ENCODE peak calls at places on chromosomes 16 and 17, in five cellular contexts. L is SK-N-SH, Y is neural progenitor cell, W is HCT116, N is OCI-LY7. U is an unnamed sample.

GRCh38 chr16:31118223-31119155 is 1.0 kb downstream of the KAT8 start:
- DNase-seq in L (no peak), Y (no peak), W (no peak), N (no peak), U (peak)

GRCh38 chr17:31560836-31561235 is 169.4 kb downstream of the RAB11FIP4 start:
- DNase-seq in L (no peak), Y (no peak), W (no peak), N (no peak), U (peak)

GRCh38 chr17:30323262-30323894 is 10.5 kb downstream of the TMIGD1 start:
- DNase-seq in L (no peak), Y (no peak), W (no peak), N (peak), U (no peak)

GRCh38 chr16:54245788-54246453 is 40.7 kb downstream of the IRX3 start:
- DNase-seq in L (no peak), Y (no peak), W (no peak), N (no peak), U (no peak)

GRCh38 chr16:67393111-67393789 is at the start of gene TPPP3:
- DNase-seq in L (peak), Y (peak), W (no peak), N (no peak), U (no peak)

GRCh38 chr16:30023586-30023985 is 588 bp downstream of the C16orf92 start:
- DNase-seq in L (no peak), Y (no peak), W (no peak), N (no peak), U (no peak)

GRCh38 chr17:28951991-28952975 is 965 bp upstream of the PHF12 start:
- DNase-seq in L (peak), Y (peak), W (peak), N (peak), U (peak)

GRCh38 chr16:64880994-64881393 is 240.9 kb downstream of the CDH11 start:
- DNase-seq in L (no peak), Y (no peak), W (no peak), N (no peak), U (no peak)

GRCh38 chr16:2177101-2177500 is 19.3 kb downstream of the CASKIN1 start:
- DNase-seq in L (no peak), Y (no peak), W (no peak), N (no peak), U (no peak)

GRCh38 chr16:9002042-9002441 is 38.3 kb upstream of the USP7 start:
- DNase-seq in L (no peak), Y (no peak), W (no peak), N (no peak), U (no peak)

GRCh38 chr16:22265351-22265750 is 31.9 kb upstream of the POLR3E start:
- DNase-seq in L (peak), Y (no peak), W (no peak), N (no peak), U (no peak)

GRCh38 chr17:82866521-82867214 is 26.8 kb upstream of the ZNF750 start:
- DNase-seq in L (peak), Y (peak), W (no peak), N (no peak), U (no peak)

GRCh38 chr16:69340095-69340644 is 598 bp downstream of the NIP7 start:
- DNase-seq in L (no peak), Y (peak), W (no peak), N (no peak), U (no peak)

GRCh38 chr16:81647527-81647926 is 131.6 kb upstream of the PLCG2 start:
- DNase-seq in L (no peak), Y (no peak), W (peak), N (no peak), U (peak)

GRCh38 chr17:27631409-27631755 is 394 bp downstream of the LGALS9 start:
- DNase-seq in L (no peak), Y (no peak), W (no peak), N (peak), U (no peak)

GRCh38 chr17:82932146-82933005 is 92.6 kb upstream of the ZNF750 start:
- DNase-seq in L (no peak), Y (no peak), W (no peak), N (no peak), U (peak)

GRCh38 chr16:79597775-79598174 is 2.8 kb downstream of the MAF start:
- DNase-seq in L (no peak), Y (no peak), W (no peak), N (no peak), U (no peak)

GRCh38 chr17:75406222-75406615 is 741 bp upstream of the GRB2 start:
- DNase-seq in L (peak), Y (peak), W (no peak), N (peak), U (peak)

GRCh38 chr17:37142294-37142944 is 193.7 kb downstream of the AATF start:
- DNase-seq in L (no peak), Y (no peak), W (no peak), N (no peak), U (no peak)

GRCh38 chr16:28609631-28610594 is at the start of gene SULT1A1:
- DNase-seq in L (peak), Y (no peak), W (no peak), N (no peak), U (no peak)

GRCh38 chr17:35651467-35651866 is 64.3 kb downstream of the AP2B1 start:
- DNase-seq in L (no peak), Y (no peak), W (no peak), N (no peak), U (no peak)

GRCh38 chr16:11546522-11547485 is 39.9 kb downstream of the LITAF start:
- DNase-seq in L (no peak), Y (no peak), W (no peak), N (no peak), U (peak)

GRCh38 chr17:48081858-48082257 is 19.4 kb downstream of the CBX1 start:
- DNase-seq in L (no peak), Y (no peak), W (no peak), N (no peak), U (no peak)

GRCh38 chr16:10517868-10518267 is 62.5 kb downstream of the EMP2 start:
- DNase-seq in L (no peak), Y (no peak), W (no peak), N (no peak), U (no peak)

GRCh38 chr17:18966831-18967624 is 15.1 kb downstream of the SLC5A10 start:
- DNase-seq in L (no peak), Y (peak), W (no peak), N (no peak), U (no peak)

GRCh38 chr16:2002406-2003230 is 7.0 kb downstream of the ZNF598 start:
- DNase-seq in L (no peak), Y (peak), W (no peak), N (no peak), U (no peak)

GRCh38 chr17:44197980-44198720 is 1.5 kb downstream of the ATXN7L3 start:
- DNase-seq in L (no peak), Y (peak), W (peak), N (peak), U (peak)

GRCh38 chr16:75341934-75342811 is 90.7 kb upstream of the BCAR1 start:
- DNase-seq in L (no peak), Y (no peak), W (no peak), N (no peak), U (peak)

GRCh38 chr16:78993342-78993741 is 607.2 kb downstream of the MAF start:
- DNase-seq in L (no peak), Y (no peak), W (no peak), N (no peak), U (no peak)

DNA sequence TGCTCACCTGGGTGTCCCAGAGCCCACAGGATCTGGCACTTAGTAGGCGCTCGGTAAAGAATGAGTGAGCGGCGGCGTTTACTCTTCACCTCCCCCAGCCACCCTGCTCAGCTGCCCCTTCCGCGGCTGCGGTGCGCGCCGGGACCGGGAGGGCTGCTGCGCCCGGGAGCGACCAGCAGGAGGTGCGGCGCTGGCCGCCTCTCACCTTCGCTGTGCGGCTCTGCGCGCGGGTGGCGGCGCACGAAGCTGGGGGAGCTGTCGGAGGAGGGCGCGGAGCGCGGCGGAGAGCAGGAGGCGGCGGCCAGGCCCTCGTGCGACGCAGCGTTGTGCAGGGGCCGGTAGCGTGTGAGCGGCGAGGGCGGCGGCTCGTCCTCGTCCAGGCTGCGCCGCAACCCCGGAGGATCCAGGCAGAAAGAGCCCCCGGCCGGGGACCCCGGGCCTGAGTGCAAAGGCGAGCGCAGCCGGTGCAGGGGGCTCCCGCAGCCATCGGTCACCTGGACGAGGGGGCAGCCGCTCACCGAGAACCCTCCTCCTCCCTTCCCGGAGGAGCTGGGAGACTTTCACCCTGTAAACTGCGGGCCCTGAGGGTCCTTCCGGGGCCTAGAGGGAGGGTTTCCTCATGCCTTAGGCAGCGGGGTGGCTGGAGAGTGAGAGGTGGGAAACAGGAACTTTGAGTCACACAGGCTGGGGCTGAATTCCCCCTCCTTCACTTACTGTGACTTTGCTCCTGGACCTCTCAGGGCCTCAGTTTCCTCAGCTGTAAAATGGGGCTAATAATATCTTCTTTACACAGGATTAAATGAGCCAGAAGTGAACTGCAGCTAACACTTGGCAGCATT is 12.5 kb downstream of the SAMD14 start:
- DNase-seq in L (no peak), Y (peak), W (peak), N (peak), U (peak)
- TF ChIP-seq EZH2phosphoT487 in L (no peak), Y (no peak), W (no peak), N (no peak), U (no peak)

GRCh38 chr17:69047368-69048263 is 13.1 kb downstream of the ABCA9 start:
- DNase-seq in L (no peak), Y (no peak), W (no peak), N (no peak), U (no peak)
- TF ChIP-seq EZH2phosphoT487 in L (no peak), Y (no peak), W (no peak), N (no peak), U (no peak)

DNA sequence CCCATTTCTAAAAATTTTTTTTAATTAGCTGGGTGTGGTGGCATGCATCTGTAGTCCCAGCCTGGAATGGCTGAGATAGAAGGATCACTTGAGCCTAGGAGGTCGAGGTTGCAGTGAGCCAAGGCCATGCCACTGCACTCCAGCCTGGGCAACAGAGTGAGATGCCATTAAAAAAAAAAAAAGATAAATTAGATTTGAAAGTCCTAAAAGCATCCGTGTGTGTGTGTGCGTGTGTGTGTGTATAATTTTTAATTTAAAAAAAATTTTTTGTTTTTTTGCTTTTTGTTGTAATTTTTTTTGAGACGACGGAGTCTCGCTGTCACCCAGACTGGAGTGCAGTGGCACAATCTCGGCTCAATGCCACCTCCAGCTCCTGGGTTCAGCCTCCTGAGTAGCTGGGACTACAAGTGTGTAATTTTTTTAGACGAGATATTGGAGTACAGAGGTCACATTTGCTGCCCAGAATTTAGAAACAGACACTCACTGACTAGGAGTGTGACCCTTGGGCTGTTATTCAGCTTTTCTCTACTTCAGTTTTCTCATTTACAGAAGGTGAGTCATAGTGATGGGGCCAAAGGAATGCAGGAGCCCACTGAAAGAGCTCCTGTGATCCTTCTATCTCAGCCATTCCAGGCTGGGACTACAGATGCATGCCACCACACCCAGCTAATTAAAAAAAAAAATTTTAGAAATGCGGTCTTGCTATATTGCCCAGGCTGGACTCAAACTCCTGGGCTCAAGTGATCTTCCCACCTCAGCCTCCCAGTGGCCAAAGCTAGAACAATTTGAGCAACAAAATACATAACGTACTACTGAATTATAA is 25.5 kb upstream of the TBX4 start:
- DNase-seq in L (no peak), Y (no peak), W (peak), N (no peak), U (peak)
- TF ChIP-seq EZH2phosphoT487 in L (no peak), Y (no peak), W (no peak), N (no peak), U (no peak)

DNA sequence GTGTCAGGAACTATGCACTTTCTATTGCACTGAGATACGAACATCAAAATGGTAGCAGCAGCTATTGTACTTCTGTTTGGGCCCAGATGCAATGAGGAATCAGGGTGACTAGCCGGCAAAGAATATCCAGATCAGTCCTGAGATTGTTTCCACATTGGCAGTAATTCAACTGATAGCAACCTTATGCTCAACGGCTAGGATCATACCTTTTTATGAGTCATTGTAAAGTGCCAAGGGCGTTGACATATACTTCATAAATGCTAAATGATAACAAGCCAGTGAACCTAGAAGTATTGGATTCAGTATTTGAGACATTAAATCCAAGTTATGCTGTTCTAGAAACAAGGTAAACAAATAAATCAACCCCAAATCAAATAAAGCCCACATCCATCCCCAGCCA is 207.1 kb upstream of the ZFHX3 start:
- DNase-seq in L (no peak), Y (no peak), W (no peak), N (no peak), U (peak)
- TF ChIP-seq EZH2phosphoT487 in L (no peak), Y (no peak), W (no peak), N (no peak), U (no peak)

GRCh38 chr16:88969361-88969831 is 7.6 kb downstream of the CBFA2T3 start:
- DNase-seq in L (peak), Y (peak), W (no peak), N (peak), U (no peak)

GRCh38 chr16:88971371-88972097 is 5.5 kb downstream of the CBFA2T3 start:
- DNase-seq in L (no peak), Y (no peak), W (no peak), N (peak), U (no peak)

GRCh38 chr16:88972349-88972748 is 4.7 kb downstream of the CBFA2T3 start:
- DNase-seq in L (peak), Y (no peak), W (no peak), N (no peak), U (no peak)

GRCh38 chr16:88970095-88970494 is 6.9 kb downstream of the CBFA2T3 start:
- DNase-seq in L (no peak), Y (no peak), W (no peak), N (peak), U (no peak)

GRCh38 chr16:88970539-88971065 is 6.4 kb downstream of the CBFA2T3 start:
- DNase-seq in L (no peak), Y (no peak), W (no peak), N (peak), U (no peak)
- TF ChIP-seq EZH2phosphoT487 in L (no peak), Y (no peak), W (no peak), N (no peak), U (no peak)

DNA sequence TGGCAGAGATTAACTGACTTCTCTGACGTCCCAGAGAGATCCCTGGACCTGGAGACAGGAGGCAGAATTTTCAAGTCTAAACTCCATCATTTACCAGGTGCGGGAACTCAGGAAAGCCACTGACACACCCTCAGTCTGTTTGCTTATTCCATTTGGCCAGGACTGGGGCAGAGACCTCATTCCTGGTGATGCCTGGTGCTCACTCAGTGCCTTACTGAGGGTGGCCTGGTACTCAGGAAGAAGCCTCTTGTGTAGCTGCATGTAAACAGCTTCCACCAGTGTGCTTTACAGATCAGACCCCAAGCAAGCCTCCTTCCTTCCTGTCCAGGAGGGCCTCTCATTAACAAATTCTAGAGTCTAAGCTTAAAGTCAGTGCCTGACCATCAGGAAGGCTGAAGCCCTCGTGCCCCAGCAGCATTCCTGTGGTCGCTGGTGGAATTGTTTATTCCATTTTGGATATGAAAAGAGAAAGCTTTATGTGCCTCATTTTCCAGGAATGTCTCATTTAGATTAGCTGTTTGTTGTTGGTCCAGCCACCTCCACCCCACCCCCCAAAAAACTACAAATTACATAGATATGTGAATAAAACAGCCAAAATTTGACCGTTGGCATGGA is 236.1 kb upstream of the CDH5 start:
- DNase-seq in L (no peak), Y (no peak), W (no peak), N (no peak), U (peak)
- TF ChIP-seq EZH2phosphoT487 in L (no peak), Y (no peak), W (no peak), N (no peak), U (no peak)

GRCh38 chr16:23803591-23804123 is 32.1 kb upstream of the PRKCB start:
- DNase-seq in L (peak), Y (peak), W (peak), N (peak), U (peak)
- TF ChIP-seq EZH2phosphoT487 in L (no peak), Y (no peak), W (no peak), N (no peak), U (no peak)

GRCh38 chr17:77736207-77736600 is 222.3 kb upstream of the TNRC6C start:
- DNase-seq in L (no peak), Y (peak), W (no peak), N (no peak), U (no peak)

GRCh38 chr17:77738666-77739531 is 219.6 kb upstream of the TNRC6C start:
- DNase-seq in L (no peak), Y (no peak), W (no peak), N (no peak), U (no peak)

GRCh38 chr17:77736721-77737120 is 221.8 kb upstream of the TNRC6C start:
- DNase-seq in L (no peak), Y (no peak), W (no peak), N (no peak), U (no peak)

GRCh38 chr17:77735341-77736206 is 222.9 kb upstream of the TNRC6C start:
- DNase-seq in L (peak), Y (peak), W (no peak), N (no peak), U (no peak)

GRCh38 chr17:77737442-77738265 is 220.8 kb upstream of the TNRC6C start:
- DNase-seq in L (no peak), Y (peak), W (no peak), N (no peak), U (no peak)
- TF ChIP-seq EZH2phosphoT487 in L (no peak), Y (no peak), W (no peak), N (no peak), U (no peak)